ENCODE peak calls at places on chromosomes 12 and 14, in four cellular contexts. O, I, Y and Z are unnamed samples.

GRCh38 chr12:115096673-115097349 is 412.8 kb upstream of the TBX3 start:
- DNase-seq in Y (peak), O (no peak), I (peak), Z (no peak)

GRCh38 chr12:111314949-111315539 is 53.9 kb downstream of the PHETA1 start:
- DNase-seq in Y (no peak), O (no peak), I (peak), Z (no peak)

GRCh38 chr14:49549881-49550280 is 36.3 kb downstream of the RPS29 start:
- DNase-seq in O (peak), I (no peak), Y (no peak), Z (no peak)

GRCh38 chr14:38850664-38851063 is 252.4 kb downstream of the SEC23A start:
- DNase-seq in O (no peak), Y (no peak), I (no peak), Z (no peak)

GRCh38 chr14:88210426-88210825 is 112.6 kb downstream of the KCNK10 start:
- DNase-seq in I (peak), O (no peak), Y (no peak), Z (no peak)

GRCh38 chr14:100571837-100572236 is 15.4 kb downstream of the BEGAIN start:
- DNase-seq in Y (no peak), I (no peak), O (no peak), Z (no peak)

GRCh38 chr12:20602671-20603402 is 92.3 kb upstream of the SLCO1C1 start:
- DNase-seq in Y (no peak), O (no peak), I (peak), Z (no peak)

GRCh38 chr12:96811083-96811482 is 96.0 kb upstream of the NEDD1 start:
- DNase-seq in Y (no peak), O (no peak), I (peak), Z (no peak)

GRCh38 chr12:110338754-110339153 is 57.7 kb downstream of the ATP2A2 start:
- DNase-seq in O (no peak), I (peak), Y (no peak), Z (no peak)

GRCh38 chr12:122085006-122085405 is 6.5 kb downstream of the MLXIP start:
- DNase-seq in O (no peak), I (no peak), Y (no peak), Z (no peak)

GRCh38 chr12:113955109-113955970 is 10.8 kb downstream of the RBM19 start:
- DNase-seq in I (peak), O (peak), Y (no peak), Z (no peak)

GRCh38 chr12:109494348-109494881 is 17.0 kb downstream of the UBE3B start:
- DNase-seq in O (no peak), Y (no peak), I (no peak), Z (no peak)

GRCh38 chr14:54901380-54902142 is 1.1 kb downstream of the GCH1 start:
- DNase-seq in Y (no peak), I (no peak), O (no peak), Z (no peak)

GRCh38 chr12:121364657-121365265 is 12.6 kb upstream of the ANAPC5 start:
- DNase-seq in I (peak), O (no peak), Y (no peak), Z (no peak)

GRCh38 chr12:51836012-51836832 is 12.3 kb downstream of the FIGNL2 start:
- DNase-seq in I (no peak), O (peak), Y (no peak), Z (no peak)

GRCh38 chr12:82517027-82517426 is 158.7 kb downstream of the METTL25 start:
- DNase-seq in Y (no peak), O (peak), I (peak), Z (no peak)

GRCh38 chr12:54759751-54760150 is 94.6 kb upstream of the MUCL1 start:
- DNase-seq in Y (no peak), O (peak), I (peak), Z (no peak)

GRCh38 chr12:14601692-14602091 is 34.0 kb upstream of the PLBD1 start:
- DNase-seq in I (no peak), O (no peak), Y (no peak), Z (no peak)
- TF ChIP-seq CTCF in I (no peak), O (no peak), Y (no peak), Z (no peak)

DNA sequence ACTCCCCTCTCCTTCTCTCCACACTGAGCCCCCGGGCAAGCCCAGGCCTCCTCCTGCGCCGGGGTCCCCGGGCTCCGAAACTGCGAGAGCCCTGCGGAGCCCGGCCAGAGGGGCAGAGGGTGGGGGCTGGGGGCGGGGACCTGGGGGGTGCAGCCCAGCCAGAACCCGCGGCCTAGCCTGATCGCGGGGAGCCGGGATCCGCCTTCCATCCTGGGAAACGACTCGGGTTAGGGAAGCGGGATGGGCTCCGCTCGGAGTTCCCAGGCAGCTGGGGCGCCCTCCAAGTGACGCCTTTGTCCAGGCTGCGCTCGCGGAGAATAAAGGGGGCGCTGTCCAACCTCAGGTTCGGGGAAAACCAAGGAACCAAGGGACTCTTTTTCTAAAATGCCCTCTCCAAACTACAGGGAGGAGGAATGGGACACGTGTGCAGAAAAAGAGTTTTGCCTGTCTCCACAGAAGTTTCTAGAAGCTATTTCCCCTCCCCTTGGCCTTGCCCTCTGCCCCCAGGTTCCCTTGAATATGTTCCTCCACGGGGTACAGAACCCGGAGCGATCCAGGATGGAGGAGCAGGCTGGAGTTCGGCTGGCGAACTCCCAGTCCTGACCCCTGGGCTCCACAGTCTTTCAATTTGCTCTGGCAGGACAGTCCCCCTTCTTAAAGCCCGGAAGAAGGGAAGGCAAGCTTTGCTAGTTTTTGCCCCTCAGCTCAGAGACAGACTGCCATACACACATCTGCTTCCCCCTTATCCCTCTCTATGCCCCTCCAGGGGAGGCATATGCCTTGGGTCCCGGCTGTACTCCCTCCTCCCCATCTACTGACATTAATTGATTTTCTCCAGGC is 13.9 kb downstream of the NKX2-1 start:
- DNase-seq in O (peak), I (no peak), Y (no peak), Z (no peak)
- TF ChIP-seq CTCF in O (no peak), I (no peak), Y (no peak), Z (no peak)

DNA sequence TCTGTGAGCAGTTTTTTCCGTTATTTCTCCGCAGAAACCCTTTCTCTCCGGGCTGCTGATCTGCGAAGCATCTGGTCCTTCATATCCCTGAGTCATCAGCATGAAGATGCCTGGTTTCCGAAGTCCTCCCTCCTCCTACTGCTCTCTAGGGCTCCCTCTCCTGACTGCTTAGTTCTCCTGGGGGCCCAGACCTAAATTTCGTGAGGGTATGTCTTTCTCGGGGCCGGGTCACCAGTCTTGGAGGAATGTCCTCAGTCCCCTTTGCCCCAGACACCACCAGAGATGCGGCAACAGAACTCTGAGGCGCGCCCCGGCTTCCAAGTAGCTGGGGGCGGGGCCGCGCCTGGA is 622 bp upstream of the BICDL1 start:
- DNase-seq in I (peak), Y (no peak), O (no peak), Z (peak)
- TF ChIP-seq CTCF in I (peak), Y (no peak), O (no peak), Z (no peak)

GRCh38 chr12:24012528-24012927 is 63.1 kb upstream of the SOX5 start:
- DNase-seq in Y (no peak), O (no peak), I (peak), Z (no peak)
- TF ChIP-seq CTCF in Y (no peak), O (no peak), I (peak), Z (no peak)

DNA sequence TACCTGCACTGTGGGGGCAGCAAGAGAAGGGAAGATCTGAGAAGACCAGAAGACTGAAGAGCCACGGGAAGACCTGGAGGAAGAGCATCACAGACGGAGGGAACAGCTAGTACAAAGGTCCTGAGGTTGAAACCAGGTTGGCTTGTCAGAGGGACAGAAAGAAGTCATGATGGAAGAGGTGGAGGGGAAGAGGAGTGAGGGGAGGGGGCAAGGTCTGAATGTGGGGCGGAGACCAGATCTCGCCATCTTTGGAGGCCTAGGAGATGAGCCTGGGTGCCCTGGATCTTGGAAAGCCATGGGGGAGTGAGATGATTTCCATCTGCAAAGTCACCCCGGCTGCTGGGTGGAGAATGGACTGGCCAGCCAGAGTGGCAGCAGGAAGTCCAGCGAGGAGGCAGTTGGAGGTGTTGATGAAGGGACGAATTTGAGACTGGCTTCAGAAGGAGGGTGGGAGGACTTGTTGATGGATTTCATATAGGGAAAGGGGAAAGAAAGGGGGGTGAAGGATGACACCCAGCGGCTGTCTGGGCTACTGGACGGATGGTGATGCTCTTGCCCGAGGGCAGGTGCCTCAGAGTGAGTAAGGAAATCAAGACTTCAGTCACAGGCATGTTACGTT is 14.6 kb upstream of the UBC start:
- DNase-seq in O (no peak), I (no peak), Y (no peak), Z (no peak)
- TF ChIP-seq CTCF in O (no peak), I (no peak), Y (no peak), Z (no peak)

GRCh38 chr12:10365716-10366433 is 24.0 kb downstream of the KLRK1 start:
- DNase-seq in O (no peak), I (peak), Y (no peak), Z (no peak)

GRCh38 chr12:10364839-10365681 is 24.8 kb downstream of the KLRK1 start:
- DNase-seq in O (no peak), I (peak), Y (peak), Z (peak)

GRCh38 chr12:10363922-10364838 is 25.7 kb downstream of the KLRK1 start:
- DNase-seq in I (peak), Y (peak), O (no peak), Z (no peak)

GRCh38 chr12:10368206-10369171 is 21.4 kb downstream of the KLRK1 start:
- DNase-seq in Y (peak), O (no peak), I (no peak), Z (no peak)

DNA sequence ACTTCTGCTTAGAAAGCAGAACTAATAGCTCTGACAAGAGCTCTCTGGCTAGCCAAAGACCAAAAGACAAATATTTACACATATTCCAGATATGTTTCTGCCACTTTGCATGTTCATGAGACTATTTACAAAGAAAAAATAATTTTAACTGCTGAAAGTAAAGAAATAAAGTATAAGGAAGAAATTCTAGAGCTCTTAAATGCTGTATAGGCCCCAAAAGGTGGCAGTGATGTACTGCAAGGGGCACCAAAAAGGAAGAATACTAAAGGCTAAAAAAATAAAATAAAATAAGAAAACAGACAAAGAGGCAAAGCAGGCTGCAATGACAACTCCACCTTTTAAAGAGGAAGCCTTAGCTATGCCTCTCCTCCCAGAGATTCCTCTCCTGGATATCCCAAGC is 23.0 kb downstream of the KLRK1 start:
- DNase-seq in O (no peak), I (peak), Y (no peak), Z (no peak)
- TF ChIP-seq CTCF in O (no peak), I (peak), Y (no peak), Z (no peak)